ENCODE peak calls at places on chromosome 16, in four cellular contexts. One of them, this sample, is unnamed.

GRCh38 chr16:73023752-73024570 is 24.0 kb downstream of the ZFHX3 start:
- DNase-seq in A172: no peak
- DNase-seq in brain pericyte: no peak
- DNase-seq in stimulated activated CD8-positive, alpha-beta memory T cell treated with anti-CD3 and anti-CD28 coated beads, Interleukin-12 subunit alpha, Interleukin-12 subunit beta, amount 100 ng/mL, for 1 hour: no peak
- DNase-seq in this sample: no peak

GRCh38 chr16:50653633-50654524 is 27.2 kb downstream of the SNX20 start:
- DNase-seq in A172: no peak
- DNase-seq in brain pericyte: no peak
- DNase-seq in stimulated activated CD8-positive, alpha-beta memory T cell treated with anti-CD3 and anti-CD28 coated beads, Interleukin-12 subunit alpha, Interleukin-12 subunit beta, amount 100 ng/mL, for 1 hour: no peak
- DNase-seq in this sample: peak; percentile 49

GRCh38 chr16:69179255-69180010 is 7.5 kb upstream of the SNTB2 start:
- DNase-seq in A172: peak; percentile 88
- DNase-seq in brain pericyte: no peak
- DNase-seq in stimulated activated CD8-positive, alpha-beta memory T cell treated with anti-CD3 and anti-CD28 coated beads, Interleukin-12 subunit alpha, Interleukin-12 subunit beta, amount 100 ng/mL, for 1 hour: no peak
- DNase-seq in this sample: no peak

GRCh38 chr16:54208262-54208661 is 78.3 kb downstream of the IRX3 start:
- DNase-seq in A172: no peak
- DNase-seq in brain pericyte: no peak
- DNase-seq in stimulated activated CD8-positive, alpha-beta memory T cell treated with anti-CD3 and anti-CD28 coated beads, Interleukin-12 subunit alpha, Interleukin-12 subunit beta, amount 100 ng/mL, for 1 hour: no peak
- DNase-seq in this sample: no peak

GRCh38 chr16:1175566-1176279 is 22.8 kb downstream of the CACNA1H start:
- DNase-seq in A172: peak; percentile 73
- DNase-seq in brain pericyte: no peak
- DNase-seq in stimulated activated CD8-positive, alpha-beta memory T cell treated with anti-CD3 and anti-CD28 coated beads, Interleukin-12 subunit alpha, Interleukin-12 subunit beta, amount 100 ng/mL, for 1 hour: no peak
- DNase-seq in this sample: peak; percentile 57

GRCh38 chr16:66503030-66503429 is 46.9 kb downstream of the TK2 start:
- DNase-seq in A172: no peak
- DNase-seq in brain pericyte: no peak
- DNase-seq in stimulated activated CD8-positive, alpha-beta memory T cell treated with anti-CD3 and anti-CD28 coated beads, Interleukin-12 subunit alpha, Interleukin-12 subunit beta, amount 100 ng/mL, for 1 hour: no peak
- DNase-seq in this sample: peak; percentile 11

GRCh38 chr16:17836868-17837602 is 366.3 kb upstream of the XYLT1 start:
- DNase-seq in A172: peak; percentile 23
- DNase-seq in brain pericyte: peak; percentile 2
- DNase-seq in stimulated activated CD8-positive, alpha-beta memory T cell treated with anti-CD3 and anti-CD28 coated beads, Interleukin-12 subunit alpha, Interleukin-12 subunit beta, amount 100 ng/mL, for 1 hour: no peak
- DNase-seq in this sample: peak; percentile 61

GRCh38 chr16:11384956-11385586 is 39.8 kb downstream of the RMI2 start:
- DNase-seq in A172: no peak
- DNase-seq in brain pericyte: no peak
- DNase-seq in stimulated activated CD8-positive, alpha-beta memory T cell treated with anti-CD3 and anti-CD28 coated beads, Interleukin-12 subunit alpha, Interleukin-12 subunit beta, amount 100 ng/mL, for 1 hour: no peak
- DNase-seq in this sample: peak; percentile 54

GRCh38 chr16:69699915-69700314 is 26.4 kb downstream of the NQO1 start:
- DNase-seq in A172: no peak
- DNase-seq in brain pericyte: no peak
- DNase-seq in stimulated activated CD8-positive, alpha-beta memory T cell treated with anti-CD3 and anti-CD28 coated beads, Interleukin-12 subunit alpha, Interleukin-12 subunit beta, amount 100 ng/mL, for 1 hour: no peak
- DNase-seq in this sample: no peak

GRCh38 chr16:23908790-23909189 is 73.0 kb downstream of the PRKCB start:
- DNase-seq in A172: no peak
- DNase-seq in brain pericyte: no peak
- DNase-seq in stimulated activated CD8-positive, alpha-beta memory T cell treated with anti-CD3 and anti-CD28 coated beads, Interleukin-12 subunit alpha, Interleukin-12 subunit beta, amount 100 ng/mL, for 1 hour: no peak
- DNase-seq in this sample: no peak

GRCh38 chr16:5479925-5480324 is 382.3 kb upstream of the EEF2KMT start:
- DNase-seq in A172: no peak
- DNase-seq in brain pericyte: no peak
- DNase-seq in stimulated activated CD8-positive, alpha-beta memory T cell treated with anti-CD3 and anti-CD28 coated beads, Interleukin-12 subunit alpha, Interleukin-12 subunit beta, amount 100 ng/mL, for 1 hour: no peak
- DNase-seq in this sample: peak; percentile 36